ENCODE peak calls at places on chromosomes 12 and 14, in six cellular contexts. L is neural progenitor cell, W is Karpas-422, A is astrocyte, Z is GM12878, M is GM23248. Q is an unnamed sample.

GRCh38 chr14:92441751-92442477 is 71.7 kb upstream of the RIN3 start:
- DNase-seq in L (no peak), W (peak; percentile 44), A (no peak), Z (no peak), M (no peak), Q (no peak)

GRCh38 chr14:77752799-77753516 is 8.0 kb downstream of the SNW1 start:
- DNase-seq in L (no peak), W (no peak), A (peak; percentile 77), Z (no peak), M (no peak), Q (no peak)

GRCh38 chr12:9132008-9132535 is 16.4 kb upstream of the A2M start:
- DNase-seq in L (no peak), W (no peak), A (no peak), Z (no peak), M (no peak), Q (no peak)

GRCh38 chr12:83559650-83560049 is 872.9 kb downstream of the TMTC2 start:
- DNase-seq in L (no peak), W (no peak), A (no peak), Z (no peak), M (no peak), Q (no peak)

GRCh38 chr12:55972906-55973597 is 826 bp upstream of the RAB5B start:
- DNase-seq in L (no peak), W (peak; percentile 52), A (peak; percentile 60), Z (no peak), M (no peak), Q (no peak)

GRCh38 chr12:23504043-23504442 is 445.4 kb downstream of the SOX5 start:
- DNase-seq in L (no peak), W (peak; percentile 49), A (no peak), Z (no peak), M (no peak), Q (no peak)

GRCh38 chr14:36363704-36364103 is 43.3 kb upstream of the MBIP start:
- DNase-seq in L (no peak), W (no peak), A (no peak), Z (no peak), M (peak; percentile 8), Q (no peak)

GRCh38 chr14:102222009-102222575 is 82.4 kb downstream of the WDR20 start:
- DNase-seq in L (no peak), W (no peak), A (no peak), Z (no peak), M (no peak), Q (no peak)

GRCh38 chr12:14803830-14804160 is 325 bp downstream of the C12orf60 start:
- DNase-seq in L (no peak), W (no peak), A (no peak), Z (no peak), M (no peak), Q (no peak)

GRCh38 chr14:93765032-93765626 is 23.2 kb downstream of the PRIMA1 start:
- DNase-seq in L (peak; percentile 36), W (no peak), A (no peak), Z (no peak), M (no peak), Q (no peak)

DNA sequence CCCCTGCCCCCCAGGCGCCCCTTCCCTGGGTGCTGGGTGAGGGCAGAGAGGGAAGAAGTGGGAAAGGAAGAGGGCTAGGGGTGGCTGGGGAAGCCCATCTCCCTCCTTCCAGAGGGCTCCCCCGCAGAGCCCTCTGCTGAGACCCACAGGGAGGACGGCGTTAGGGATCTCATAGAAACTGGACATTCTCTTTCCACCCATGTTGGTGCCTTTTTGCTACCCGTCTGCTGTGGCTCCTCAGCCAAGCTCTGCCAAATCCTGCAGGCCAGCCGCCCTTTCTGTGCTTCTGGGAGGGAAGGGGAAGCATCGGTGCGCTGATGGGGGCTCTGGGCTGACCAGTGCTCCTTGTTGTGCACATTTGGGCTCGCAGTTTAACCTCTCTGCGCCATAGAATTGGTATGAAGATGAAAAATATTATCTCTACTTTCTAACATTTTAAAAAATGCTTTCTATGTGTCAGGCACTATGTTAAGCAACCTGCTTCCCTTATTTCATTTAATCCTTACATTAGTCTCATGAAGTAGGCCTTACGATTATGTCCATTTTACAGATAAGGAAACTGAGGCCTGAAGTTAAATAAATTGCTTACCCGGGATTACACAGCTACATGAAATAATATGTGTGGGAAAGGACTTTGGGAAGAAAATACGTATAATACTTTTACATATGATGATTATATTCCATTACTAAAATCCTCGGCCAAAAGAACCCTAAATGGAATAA is 981 bp downstream of the SLC48A1 start:
- DNase-seq in L (no peak), W (no peak), A (no peak), Z (no peak), M (peak; percentile 32), Q (no peak)
- H3K9ac ChIP-seq in L (peak overlapping the region; percentile 69), W (peak overlapping the region; percentile 80), A (peak overlapping the region; percentile 67), Z (peak overlapping the region; percentile 52), M (peak overlapping the region; percentile 72), Q (peak overlapping the region; percentile 73)

GRCh38 chr14:79318371-79318770 is 892.9 kb downstream of the DIO2 start:
- DNase-seq in L (no peak), W (no peak), A (peak; percentile 21), Z (no peak), M (no peak), Q (no peak)
- H2AFZ ChIP-seq in L (no peak overlapping the region), W (no peak overlapping the region), A (no peak overlapping the region), Z (no peak overlapping the region), M (no peak overlapping the region), Q (no peak overlapping the region)

GRCh38 chr14:79708991-79709390 is 502.3 kb downstream of the DIO2 start:
- DNase-seq in L (no peak), W (no peak), A (peak; percentile 31), Z (no peak), M (no peak), Q (peak; percentile 2)
- H3K4me1 ChIP-seq in L (peaks cover 35% of the 10 kb centered on the region), W (no peaks in the 10 kb centered on the region), A (peaks cover 10% of the 10 kb centered on the region), Z (no peaks in the 10 kb centered on the region), M (no peaks in the 10 kb centered on the region), Q (peaks cover 19% of the 10 kb centered on the region)

DNA sequence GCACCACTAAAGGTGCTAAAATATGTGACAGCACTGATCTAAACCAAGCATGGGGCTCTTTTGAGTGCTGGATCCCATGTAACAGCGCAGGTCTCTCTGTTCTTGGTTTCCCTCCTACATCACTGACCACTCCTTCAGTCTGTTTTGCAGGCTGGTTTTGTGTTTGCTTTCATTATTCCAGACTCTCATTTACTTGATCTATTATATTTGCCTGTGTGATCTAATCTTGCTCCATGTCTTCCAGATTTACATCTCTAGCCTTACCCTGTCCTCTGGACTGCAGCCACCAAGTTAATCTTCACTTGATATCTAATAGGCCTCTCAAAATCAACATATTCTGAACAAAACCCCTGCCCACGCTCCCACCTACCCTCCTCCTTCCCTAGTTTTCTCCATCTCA is 8.6 kb downstream of the GLIPR1 start:
- DNase-seq in L (no peak), W (no peak), A (no peak), Z (no peak), M (peak; percentile 24), Q (no peak)
- H3K9ac ChIP-seq in L (no peak overlapping the region), W (no peak overlapping the region), A (peak overlapping the region; percentile 55), Z (no peak overlapping the region), M (no peak overlapping the region), Q (no peak overlapping the region)

DNA sequence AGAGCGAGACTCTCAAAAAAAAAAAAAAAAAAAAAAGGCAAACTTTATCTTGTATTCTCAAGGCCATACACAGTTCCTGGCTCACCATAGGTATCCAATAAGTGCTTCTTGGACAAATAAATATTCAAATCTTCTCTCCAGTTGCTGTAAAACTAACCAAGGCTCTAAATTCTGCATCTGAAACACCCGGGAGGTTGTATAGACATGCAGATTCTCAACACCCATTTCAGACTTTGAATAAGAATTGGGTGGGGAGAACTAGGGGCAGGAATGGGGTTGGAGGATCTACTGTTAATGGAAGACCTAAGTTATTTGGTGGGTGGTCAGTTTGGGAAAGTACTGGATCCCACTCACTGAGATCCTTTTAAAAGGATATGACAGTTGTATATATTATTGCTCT is 1.0 kb downstream of the GDF3 start:
- DNase-seq in L (no peak), W (no peak), A (no peak), Z (no peak), M (no peak), Q (no peak)
- H2AFZ ChIP-seq in L (no peak overlapping the region), W (no peak overlapping the region), A (no peak overlapping the region), Z (no peak overlapping the region), M (no peak overlapping the region), Q (no peak overlapping the region)

DNA sequence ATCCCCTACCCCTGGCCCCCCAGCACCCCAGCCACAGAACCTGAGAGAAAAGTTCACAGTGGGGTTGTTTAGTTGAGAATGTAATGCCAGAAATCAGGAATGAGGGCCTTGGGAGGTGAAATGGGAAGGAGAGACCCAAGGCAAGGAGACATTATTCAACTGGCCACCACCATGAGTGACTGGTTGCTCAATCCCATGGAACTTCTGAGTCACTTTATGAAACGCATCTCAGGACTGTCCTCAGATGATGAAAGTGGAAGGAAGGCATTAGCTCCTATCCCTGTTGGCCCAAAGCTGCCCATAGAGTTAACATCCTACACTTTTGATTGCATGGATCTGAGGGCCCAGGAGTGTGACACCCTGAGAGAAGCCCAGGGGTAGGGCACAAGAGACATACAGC is 25.4 kb upstream of the TCL1A start:
- DNase-seq in L (no peak), W (no peak), A (no peak), Z (no peak), M (no peak), Q (no peak)
- H3K4me1 ChIP-seq in L (no peaks in the 10 kb centered on the region), W (no peaks in the 10 kb centered on the region), A (no peaks in the 10 kb centered on the region), Z (no peaks in the 10 kb centered on the region), M (no peaks in the 10 kb centered on the region), Q (no peaks in the 10 kb centered on the region)

GRCh38 chr14:49559979-49560768 is 26.0 kb downstream of the RPS29 start:
- DNase-seq in L (no peak), W (no peak), A (no peak), Z (no peak), M (no peak), Q (no peak)
- H3K9ac ChIP-seq in L (no peak overlapping the region), W (no peak overlapping the region), A (no peak overlapping the region), Z (no peak overlapping the region), M (no peak overlapping the region), Q (no peak overlapping the region)